ENCODE peak calls at places on chromosomes 3 and 15, in nine cellular contexts. One of them, this sample, is unnamed.
A peak's percentile ranks its signal among the peaks of the same experiment; 100 is the strongest.

GRCh38 chr15:66657062-66658020 is 44.7 kb upstream of the SMAD6 start:
- DNase-seq in GM23248: no peak
- DNase-seq in OCI-LY7: no peak
- DNase-seq in neural progenitor cell: peak; percentile 87
- DNase-seq in hepatocyte: peak; percentile 59
- DNase-seq in MM.1S: no peak
- DNase-seq in SK-N-SH: peak; percentile 80
- DNase-seq in PC-3: no peak
- DNase-seq in HCT116: no peak
- DNase-seq in this sample: peak; percentile 95

GRCh38 chr3:46693897-46694235 is 387 bp upstream of the ALS2CL start:
- DNase-seq in GM23248: peak; percentile 79
- DNase-seq in OCI-LY7: no peak
- DNase-seq in neural progenitor cell: no peak
- DNase-seq in hepatocyte: peak; percentile 55
- DNase-seq in MM.1S: no peak
- DNase-seq in SK-N-SH: no peak
- DNase-seq in PC-3: no peak
- DNase-seq in HCT116: no peak
- DNase-seq in this sample: peak; percentile 36

GRCh38 chr15:86650084-86650483 is 570.4 kb downstream of the AGBL1 start:
- DNase-seq in GM23248: peak; percentile 0
- DNase-seq in OCI-LY7: peak; percentile 61
- DNase-seq in neural progenitor cell: no peak
- DNase-seq in hepatocyte: no peak
- DNase-seq in MM.1S: peak; percentile 43
- DNase-seq in SK-N-SH: no peak
- DNase-seq in PC-3: peak; percentile 32
- DNase-seq in HCT116: no peak
- DNase-seq in this sample: no peak

GRCh38 chr3:197490659-197491058 is 65.1 kb downstream of the BDH1 start:
- DNase-seq in GM23248: no peak
- DNase-seq in OCI-LY7: no peak
- DNase-seq in neural progenitor cell: no peak
- DNase-seq in hepatocyte: no peak
- DNase-seq in MM.1S: no peak
- DNase-seq in SK-N-SH: no peak
- DNase-seq in PC-3: no peak
- DNase-seq in HCT116: no peak
- DNase-seq in this sample: no peak

GRCh38 chr3:127157181-127157828 is 35.6 kb upstream of the PRR23E start:
- DNase-seq in GM23248: no peak
- DNase-seq in OCI-LY7: no peak
- DNase-seq in neural progenitor cell: no peak
- DNase-seq in hepatocyte: no peak
- DNase-seq in MM.1S: no peak
- DNase-seq in SK-N-SH: no peak
- DNase-seq in PC-3: no peak
- DNase-seq in HCT116: no peak
- DNase-seq in this sample: no peak

GRCh38 chr3:129429597-129429996 is 1.2 kb upstream of the EFCAB12 start:
- DNase-seq in GM23248: no peak
- DNase-seq in OCI-LY7: no peak
- DNase-seq in neural progenitor cell: no peak
- DNase-seq in hepatocyte: no peak
- DNase-seq in MM.1S: no peak
- DNase-seq in SK-N-SH: no peak
- DNase-seq in PC-3: no peak
- DNase-seq in HCT116: no peak
- DNase-seq in this sample: peak; percentile 63

GRCh38 chr3:21041621-21042020 is 709.4 kb downstream of the ZNF385D start:
- DNase-seq in GM23248: peak; percentile 73
- DNase-seq in OCI-LY7: no peak
- DNase-seq in neural progenitor cell: no peak
- DNase-seq in hepatocyte: no peak
- DNase-seq in MM.1S: no peak
- DNase-seq in SK-N-SH: no peak
- DNase-seq in PC-3: no peak
- DNase-seq in HCT116: no peak
- DNase-seq in this sample: no peak

GRCh38 chr3:84547207-84547606 is 411.6 kb upstream of the CADM2 start:
- DNase-seq in GM23248: no peak
- DNase-seq in OCI-LY7: no peak
- DNase-seq in neural progenitor cell: no peak
- DNase-seq in hepatocyte: no peak
- DNase-seq in MM.1S: no peak
- DNase-seq in SK-N-SH: no peak
- DNase-seq in PC-3: peak; percentile 19
- DNase-seq in HCT116: no peak
- DNase-seq in this sample: no peak

GRCh38 chr3:133531981-133532380 is 41.5 kb upstream of the CDV3 start:
- DNase-seq in GM23248: peak; percentile 75
- DNase-seq in OCI-LY7: no peak
- DNase-seq in neural progenitor cell: no peak
- DNase-seq in hepatocyte: no peak
- DNase-seq in MM.1S: no peak
- DNase-seq in SK-N-SH: no peak
- DNase-seq in PC-3: no peak
- DNase-seq in HCT116: no peak
- DNase-seq in this sample: no peak

GRCh38 chr3:27939940-27940339 is 217.8 kb upstream of the EOMES start:
- DNase-seq in GM23248: peak; percentile 80
- DNase-seq in OCI-LY7: no peak
- DNase-seq in neural progenitor cell: peak; percentile 2
- DNase-seq in hepatocyte: peak; percentile 47
- DNase-seq in MM.1S: no peak
- DNase-seq in SK-N-SH: no peak
- DNase-seq in PC-3: no peak
- DNase-seq in HCT116: no peak
- DNase-seq in this sample: peak; percentile 63

GRCh38 chr15:34436956-34437442 is 609 bp downstream of the GOLGA8A start:
- DNase-seq in GM23248: peak; percentile 69
- DNase-seq in OCI-LY7: no peak
- DNase-seq in neural progenitor cell: peak; percentile 82
- DNase-seq in hepatocyte: peak; percentile 65
- DNase-seq in MM.1S: peak; percentile 65
- DNase-seq in SK-N-SH: peak; percentile 78
- DNase-seq in PC-3: peak; percentile 47
- DNase-seq in HCT116: no peak
- DNase-seq in this sample: peak; percentile 63

GRCh38 chr3:125077864-125078263 is 22.1 kb upstream of the HEG1 start:
- DNase-seq in GM23248: no peak
- DNase-seq in OCI-LY7: peak; percentile 44
- DNase-seq in neural progenitor cell: no peak
- DNase-seq in hepatocyte: no peak
- DNase-seq in MM.1S: no peak
- DNase-seq in SK-N-SH: no peak
- DNase-seq in PC-3: no peak
- DNase-seq in HCT116: no peak
- DNase-seq in this sample: no peak

GRCh38 chr15:65336369-65336766 is 31.9 kb downstream of the RNU5B-1 start:
- DNase-seq in GM23248: no peak
- DNase-seq in OCI-LY7: no peak
- DNase-seq in neural progenitor cell: peak; percentile 35
- DNase-seq in hepatocyte: no peak
- DNase-seq in MM.1S: no peak
- DNase-seq in SK-N-SH: peak; percentile 32
- DNase-seq in PC-3: no peak
- DNase-seq in HCT116: no peak
- DNase-seq in this sample: peak; percentile 60

GRCh38 chr15:72197460-72198409 is at the start of gene GRAMD2A:
- DNase-seq in GM23248: peak; percentile 67
- DNase-seq in OCI-LY7: no peak
- DNase-seq in neural progenitor cell: peak; percentile 65
- DNase-seq in hepatocyte: peak; percentile 59
- DNase-seq in MM.1S: no peak
- DNase-seq in SK-N-SH: peak; percentile 91
- DNase-seq in PC-3: no peak
- DNase-seq in HCT116: peak; percentile 61
- DNase-seq in this sample: peak; percentile 89

GRCh38 chr3:8942115-8942514 is 21.2 kb downstream of the RAD18 start:
- DNase-seq in GM23248: no peak
- DNase-seq in OCI-LY7: no peak
- DNase-seq in neural progenitor cell: no peak
- DNase-seq in hepatocyte: no peak
- DNase-seq in MM.1S: no peak
- DNase-seq in SK-N-SH: no peak
- DNase-seq in PC-3: no peak
- DNase-seq in HCT116: no peak
- DNase-seq in this sample: no peak

GRCh38 chr15:88697276-88697675 is 58.5 kb downstream of the ISG20 start:
- DNase-seq in GM23248: no peak
- DNase-seq in OCI-LY7: no peak
- DNase-seq in neural progenitor cell: no peak
- DNase-seq in hepatocyte: no peak
- DNase-seq in MM.1S: no peak
- DNase-seq in SK-N-SH: no peak
- DNase-seq in PC-3: no peak
- DNase-seq in HCT116: no peak
- DNase-seq in this sample: no peak

GRCh38 chr15:62579842-62580241 is 414.8 kb upstream of the C2CD4B start:
- DNase-seq in GM23248: no peak
- DNase-seq in OCI-LY7: no peak
- DNase-seq in neural progenitor cell: no peak
- DNase-seq in hepatocyte: no peak
- DNase-seq in MM.1S: no peak
- DNase-seq in SK-N-SH: no peak
- DNase-seq in PC-3: no peak
- DNase-seq in HCT116: no peak
- DNase-seq in this sample: no peak

GRCh38 chr15:62578960-62579359 is 413.9 kb upstream of the C2CD4B start:
- DNase-seq in GM23248: no peak
- DNase-seq in OCI-LY7: peak; percentile 58
- DNase-seq in neural progenitor cell: no peak
- DNase-seq in hepatocyte: no peak
- DNase-seq in MM.1S: no peak
- DNase-seq in SK-N-SH: no peak
- DNase-seq in PC-3: no peak
- DNase-seq in HCT116: no peak
- DNase-seq in this sample: no peak

GRCh38 chr15:62578548-62578947 is 413.5 kb upstream of the C2CD4B start:
- DNase-seq in GM23248: no peak
- DNase-seq in OCI-LY7: no peak
- DNase-seq in neural progenitor cell: no peak
- DNase-seq in hepatocyte: peak; percentile 74
- DNase-seq in MM.1S: no peak
- DNase-seq in SK-N-SH: no peak
- DNase-seq in PC-3: no peak
- DNase-seq in HCT116: no peak
- DNase-seq in this sample: no peak

GRCh38 chr15:62584301-62585235 is 419.5 kb upstream of the C2CD4B start:
- DNase-seq in GM23248: no peak
- DNase-seq in OCI-LY7: no peak
- DNase-seq in neural progenitor cell: no peak
- DNase-seq in hepatocyte: no peak
- DNase-seq in MM.1S: no peak
- DNase-seq in SK-N-SH: no peak
- DNase-seq in PC-3: peak; percentile 40
- DNase-seq in HCT116: no peak
- DNase-seq in this sample: peak; percentile 51

DNA sequence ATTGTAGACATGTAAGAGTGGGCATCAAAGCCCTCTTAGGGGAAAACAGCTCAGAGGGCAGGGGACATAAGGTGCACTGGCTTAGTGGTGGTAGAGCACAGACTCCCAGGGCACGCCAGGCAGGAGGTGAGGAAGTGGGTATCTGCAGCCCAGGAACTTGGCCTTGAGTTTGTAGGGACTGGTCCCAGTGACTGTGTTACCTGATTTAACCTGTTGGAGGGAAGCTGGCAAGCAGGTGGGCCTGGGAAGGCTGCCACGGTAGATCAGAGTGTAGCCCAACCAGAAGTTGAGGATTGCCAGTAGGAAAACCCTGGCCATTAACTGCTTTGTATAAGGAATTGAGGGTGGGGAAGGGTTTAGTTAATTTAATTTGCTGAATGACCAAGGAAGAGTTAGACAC is 417.5 kb upstream of the C2CD4B start:
- DNase-seq in GM23248: no peak
- DNase-seq in OCI-LY7: no peak
- DNase-seq in neural progenitor cell: no peak
- DNase-seq in hepatocyte: no peak
- DNase-seq in MM.1S: no peak
- DNase-seq in SK-N-SH: no peak
- DNase-seq in PC-3: no peak
- DNase-seq in HCT116: no peak
- DNase-seq in this sample: peak; percentile 47
- TF ChIP-seq EZH2phosphoT487 in GM23248: no peak
- TF ChIP-seq EZH2phosphoT487 in OCI-LY7: no peak
- TF ChIP-seq EZH2phosphoT487 in neural progenitor cell: no peak
- TF ChIP-seq EZH2phosphoT487 in hepatocyte: no peak
- TF ChIP-seq EZH2phosphoT487 in MM.1S: no peak
- TF ChIP-seq EZH2phosphoT487 in SK-N-SH: no peak
- TF ChIP-seq EZH2phosphoT487 in PC-3: no peak
- TF ChIP-seq EZH2phosphoT487 in HCT116: no peak
- TF ChIP-seq EZH2phosphoT487 in this sample: no peak

GRCh38 chr3:171365489-171365888 is 94.7 kb downstream of the TNIK start:
- DNase-seq in GM23248: no peak
- DNase-seq in OCI-LY7: no peak
- DNase-seq in neural progenitor cell: no peak
- DNase-seq in hepatocyte: no peak
- DNase-seq in MM.1S: no peak
- DNase-seq in SK-N-SH: no peak
- DNase-seq in PC-3: no peak
- DNase-seq in HCT116: no peak
- DNase-seq in this sample: no peak
- H3K27ac ChIP-seq in GM23248: no peak overlapping the region
- H3K27ac ChIP-seq in OCI-LY7: no peak overlapping the region
- H3K27ac ChIP-seq in neural progenitor cell: no peak overlapping the region
- H3K27ac ChIP-seq in hepatocyte: no peak overlapping the region
- H3K27ac ChIP-seq in MM.1S: no peak overlapping the region
- H3K27ac ChIP-seq in SK-N-SH: no peak overlapping the region
- H3K27ac ChIP-seq in PC-3: peak overlapping the region; percentile 52
- H3K27ac ChIP-seq in HCT116: no peak overlapping the region
- H3K27ac ChIP-seq in this sample: no peak overlapping the region

GRCh38 chr3:161946443-161946960 is 449.9 kb downstream of the OTOL1 start:
- DNase-seq in GM23248: no peak
- DNase-seq in OCI-LY7: no peak
- DNase-seq in neural progenitor cell: no peak
- DNase-seq in hepatocyte: no peak
- DNase-seq in MM.1S: no peak
- DNase-seq in SK-N-SH: no peak
- DNase-seq in PC-3: no peak
- DNase-seq in HCT116: no peak
- DNase-seq in this sample: no peak
- TF ChIP-seq EZH2phosphoT487 in GM23248: no peak
- TF ChIP-seq EZH2phosphoT487 in OCI-LY7: no peak
- TF ChIP-seq EZH2phosphoT487 in neural progenitor cell: no peak
- TF ChIP-seq EZH2phosphoT487 in hepatocyte: no peak
- TF ChIP-seq EZH2phosphoT487 in MM.1S: no peak
- TF ChIP-seq EZH2phosphoT487 in SK-N-SH: no peak
- TF ChIP-seq EZH2phosphoT487 in PC-3: no peak
- TF ChIP-seq EZH2phosphoT487 in HCT116: no peak
- TF ChIP-seq EZH2phosphoT487 in this sample: no peak

DNA sequence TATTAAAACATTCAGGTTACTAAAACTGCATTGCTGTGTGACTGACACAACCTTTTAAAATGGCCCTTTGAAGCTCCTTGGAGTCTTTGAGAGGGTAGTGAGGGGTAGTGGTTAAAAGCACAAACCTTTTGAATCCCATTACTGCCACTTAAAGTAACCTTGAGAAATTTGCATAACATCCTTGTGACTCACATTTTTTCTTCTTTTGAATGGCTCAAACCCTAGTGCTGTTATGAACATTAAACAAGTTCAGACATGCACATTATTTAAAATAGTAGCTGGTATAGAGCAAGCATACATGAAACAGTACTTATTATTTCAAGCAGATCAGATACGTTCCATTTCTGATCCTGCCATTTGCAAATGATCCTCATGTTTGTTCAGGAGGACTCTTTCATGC is 3.7 kb upstream of the CLDN1 start:
- DNase-seq in GM23248: peak; percentile 45
- DNase-seq in OCI-LY7: no peak
- DNase-seq in neural progenitor cell: no peak
- DNase-seq in hepatocyte: no peak
- DNase-seq in MM.1S: no peak
- DNase-seq in SK-N-SH: no peak
- DNase-seq in PC-3: no peak
- DNase-seq in HCT116: no peak
- DNase-seq in this sample: peak; percentile 22
- H3K27ac ChIP-seq in GM23248: no peak overlapping the region
- H3K27ac ChIP-seq in OCI-LY7: no peak overlapping the region
- H3K27ac ChIP-seq in neural progenitor cell: no peak overlapping the region
- H3K27ac ChIP-seq in hepatocyte: no peak overlapping the region
- H3K27ac ChIP-seq in MM.1S: no peak overlapping the region
- H3K27ac ChIP-seq in SK-N-SH: no peak overlapping the region
- H3K27ac ChIP-seq in PC-3: no peak overlapping the region
- H3K27ac ChIP-seq in HCT116: no peak overlapping the region
- H3K27ac ChIP-seq in this sample: no peak overlapping the region